ENCODE peak calls at places on chromosomes 6 and 20, in ten cellular contexts. P, H, S, O, G, I, Y, Z, X and M are unnamed samples.

GRCh38 chr20:37452236-37452635 is 68.8 kb upstream of the NNAT start:
- DNase-seq in I (no peak), Z (no peak), Y (no peak), G (no peak), S (no peak), P (no peak), O (no peak), X (no peak), H (no peak), M (no peak)

GRCh38 chr6:88815491-88815890 is 147.9 kb downstream of the RNGTT start:
- DNase-seq in Z (no peak), Y (no peak), I (no peak), H (no peak), P (no peak), S (no peak), X (no peak), G (no peak), O (no peak), M (no peak)

GRCh38 chr6:74607934-74608333 is 597.9 kb downstream of the COL12A1 start:
- DNase-seq in G (peak; percentile 55), Y (no peak), H (no peak), X (no peak), Z (no peak), I (no peak), P (peak; percentile 12), S (no peak), O (no peak), M (no peak)

GRCh38 chr6:111361648-111362047 is 121.4 kb downstream of the REV3L start:
- DNase-seq in Y (peak; percentile 37), I (no peak), G (peak; percentile 48), Z (no peak), P (peak; percentile 48), S (peak; percentile 32), H (peak; percentile 23), X (peak; percentile 54), O (peak; percentile 39), M (no peak)

GRCh38 chr6:16092990-16093389 is 35.9 kb upstream of the MYLIP start:
- DNase-seq in I (no peak), P (no peak), H (no peak), Z (no peak), X (no peak), G (no peak), O (no peak), Y (no peak), S (no peak), M (no peak)

GRCh38 chr6:36364669-36365479 is 22.6 kb downstream of the ETV7 start:
- DNase-seq in I (peak; percentile 72), H (no peak), O (no peak), G (no peak), X (peak; percentile 67), P (no peak), Y (no peak), S (no peak), Z (no peak), M (no peak)

GRCh38 chr20:46027245-46027853 is 1.7 kb upstream of the SLC12A5 start:
- DNase-seq in O (peak; percentile 36), P (peak; percentile 76), S (peak; percentile 44), Y (no peak), X (peak; percentile 52), H (no peak), I (no peak), G (peak; percentile 63), Z (no peak), M (peak; percentile 37)

GRCh38 chr6:31308050-31308844 is 36.4 kb upstream of the HLA-C start:
- DNase-seq in X (no peak), H (peak; percentile 73), G (no peak), I (peak; percentile 77), Y (peak; percentile 93), P (no peak), S (no peak), O (peak; percentile 87), Z (peak; percentile 91), M (peak; percentile 76)

GRCh38 chr20:61385731-61386130 is 133.7 kb downstream of the CDH4 start:
- DNase-seq in H (no peak), G (no peak), X (no peak), Z (no peak), Y (no peak), O (no peak), I (peak; percentile 45), S (no peak), P (no peak), M (no peak)

GRCh38 chr20:61389077-61389476 is 137.0 kb downstream of the CDH4 start:
- DNase-seq in G (no peak), I (peak; percentile 55), Z (no peak), X (no peak), O (no peak), H (no peak), P (no peak), S (no peak), Y (no peak), M (no peak)

GRCh38 chr20:61385316-61385715 is 133.3 kb downstream of the CDH4 start:
- DNase-seq in P (no peak), X (no peak), I (peak; percentile 33), S (no peak), Y (no peak), Z (no peak), O (no peak), G (no peak), H (no peak), M (no peak)

GRCh38 chr20:61387204-61387958 is 135.3 kb downstream of the CDH4 start:
- DNase-seq in Z (peak; percentile 69), I (peak; percentile 71), Y (no peak), H (no peak), P (no peak), G (peak; percentile 54), S (peak; percentile 6), O (no peak), X (peak; percentile 1), M (no peak)

GRCh38 chr20:61387961-61388360 is 135.9 kb downstream of the CDH4 start:
- DNase-seq in H (no peak), S (no peak), O (no peak), G (no peak), Z (no peak), X (no peak), I (peak; percentile 55), Y (no peak), P (no peak), M (no peak)
- H3K4me3 ChIP-seq in H (no peak overlapping the region), S (no peak overlapping the region), O (no peak overlapping the region), G (no peak overlapping the region), Z (peak overlapping the region; percentile 8), X (no peak overlapping the region), I (no peak overlapping the region), Y (no peak overlapping the region), P (no peak overlapping the region), M (no peak overlapping the region)

GRCh38 chr20:50635676-50636600 is 55.4 kb downstream of the RIPOR3 start:
- DNase-seq in X (peak; percentile 56), P (peak; percentile 80), Z (peak; percentile 83), S (no peak), I (peak; percentile 87), Y (peak; percentile 74), G (peak; percentile 24), H (peak; percentile 73), O (peak; percentile 72), M (peak; percentile 33)
- H3K4me3 ChIP-seq in X (no peak overlapping the region), P (peak overlapping the region; percentile 52), Z (peak overlapping the region; percentile 19), S (no peak overlapping the region), I (no peak overlapping the region), Y (peak overlapping the region; percentile 32), G (no peak overlapping the region), H (no peak overlapping the region), O (no peak overlapping the region), M (no peak overlapping the region)

DNA sequence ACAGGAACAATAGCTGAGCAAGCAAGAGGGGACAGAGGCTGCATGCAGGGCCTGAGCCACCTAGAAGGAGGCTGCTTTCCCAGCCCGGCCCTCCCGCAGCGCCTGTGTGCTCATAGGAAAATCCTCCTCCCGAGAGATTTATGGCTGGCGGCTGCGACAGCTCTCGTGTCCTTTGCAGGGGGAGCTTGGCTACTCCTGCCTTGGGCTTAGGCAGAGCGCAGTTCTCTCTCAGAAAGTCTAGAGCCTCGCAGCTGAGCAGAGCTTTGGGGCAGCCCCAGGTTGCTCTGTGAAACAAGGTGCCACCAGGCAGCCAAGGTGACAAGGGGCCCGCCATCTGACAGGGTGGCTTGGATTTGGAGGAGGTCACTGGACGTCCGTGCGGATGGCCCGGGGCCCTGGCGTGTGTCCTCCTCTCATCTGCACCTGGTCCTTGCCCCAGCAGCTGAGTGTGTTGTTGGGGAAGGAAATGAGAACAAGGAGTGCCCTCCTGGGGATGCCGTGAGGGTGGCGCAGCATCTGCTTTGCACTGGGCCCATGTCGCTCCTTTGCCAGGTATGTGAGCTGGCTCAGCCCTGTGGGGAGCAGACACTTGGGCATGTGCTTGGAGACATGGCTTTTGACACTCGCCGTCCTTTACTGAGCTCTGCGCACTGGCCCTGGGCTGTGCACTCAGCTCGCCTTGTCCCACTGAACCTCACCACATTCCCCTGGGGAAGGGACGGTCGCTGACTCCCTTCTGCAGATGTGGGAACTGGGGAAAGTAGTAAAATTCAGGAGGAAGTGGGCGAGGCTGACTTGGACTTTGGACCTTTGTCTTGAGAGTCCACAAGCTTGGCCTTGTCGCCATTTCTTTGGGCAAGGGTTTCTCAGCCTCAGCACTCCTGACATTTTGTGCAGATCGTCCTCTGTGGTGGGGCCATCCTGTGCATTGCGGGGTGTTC is 41.9 kb downstream of the EDN3 start:
- DNase-seq in H (no peak), G (no peak), Y (no peak), Z (no peak), I (no peak), X (no peak), S (no peak), P (no peak), O (peak; percentile 40), M (no peak)
- H3K4me3 ChIP-seq in H (no peak overlapping the region), G (no peak overlapping the region), Y (no peak overlapping the region), Z (no peak overlapping the region), I (no peak overlapping the region), X (no peak overlapping the region), S (no peak overlapping the region), P (no peak overlapping the region), O (no peak overlapping the region), M (no peak overlapping the region)

DNA sequence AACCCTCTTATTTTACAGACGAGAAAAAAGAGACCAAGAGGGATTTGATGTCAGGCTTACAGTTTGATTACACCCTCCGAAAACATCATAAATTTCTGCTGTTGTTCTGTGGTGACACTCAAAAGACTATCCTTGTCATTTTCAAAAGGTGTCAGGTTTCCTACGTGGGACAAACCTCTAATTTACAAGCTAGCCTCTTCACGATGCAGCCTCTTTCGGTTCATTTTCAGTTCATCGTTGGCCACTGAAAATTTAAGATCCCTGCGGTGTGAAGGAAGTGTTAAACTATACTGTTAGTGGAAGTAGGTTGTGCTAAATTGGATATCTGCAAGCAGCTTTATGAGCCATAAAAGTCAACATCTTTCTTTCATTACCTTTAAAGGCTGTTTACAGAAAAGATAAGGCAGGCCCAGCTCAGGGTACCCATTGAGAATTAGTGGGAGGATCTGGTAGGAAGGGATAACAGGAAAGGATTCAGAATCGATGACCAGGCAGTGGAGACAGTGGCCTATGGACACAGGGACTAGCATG is 329.2 kb upstream of the SOX4 start:
- DNase-seq in H (no peak), Z (no peak), G (no peak), S (no peak), O (peak; percentile 20), X (no peak), P (peak; percentile 37), Y (no peak), I (no peak), M (no peak)
- H3K4me3 ChIP-seq in H (no peak overlapping the region), Z (no peak overlapping the region), G (no peak overlapping the region), S (no peak overlapping the region), O (no peak overlapping the region), X (no peak overlapping the region), P (no peak overlapping the region), Y (no peak overlapping the region), I (no peak overlapping the region), M (no peak overlapping the region)

DNA sequence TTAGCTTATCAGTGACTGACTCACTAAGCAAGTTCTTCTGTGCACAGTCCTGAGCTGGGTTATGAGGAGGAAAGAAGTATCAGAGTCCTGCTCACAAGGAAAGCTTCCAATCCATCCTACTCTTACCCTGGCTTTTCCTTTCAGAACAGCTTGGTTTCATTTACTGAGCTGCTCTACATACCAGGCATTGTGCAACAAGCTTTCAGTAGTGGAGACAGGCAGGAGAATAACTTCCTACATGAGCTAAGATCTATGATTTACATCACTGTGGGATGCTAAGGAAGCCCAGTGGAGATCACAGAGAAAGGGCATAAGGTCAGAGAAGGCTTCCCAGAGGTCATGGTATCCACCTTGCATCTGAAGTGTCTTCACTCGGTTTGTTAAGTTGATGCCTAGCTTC is 144.5 kb downstream of the MAP3K7 start:
- DNase-seq in H (no peak), P (no peak), I (no peak), G (no peak), S (no peak), X (no peak), O (no peak), Y (no peak), Z (no peak), M (no peak)
- H3K4me3 ChIP-seq in H (no peak overlapping the region), P (no peak overlapping the region), I (no peak overlapping the region), G (no peak overlapping the region), S (no peak overlapping the region), X (no peak overlapping the region), O (no peak overlapping the region), Y (no peak overlapping the region), Z (no peak overlapping the region), M (no peak overlapping the region)